ENCODE peak calls at places on chromosomes 2 and 18, in seven cellular contexts. R is HepG2, N is GM12878, Y is A549, V is stomach, O is sigmoid colon, D is ovary. U is an unnamed sample.

GRCh38 chr18:5463390-5463789 is 80.4 kb downstream of the EPB41L3 start:
- DNase-seq in R (no peak), N (no peak), Y (no peak), V (no peak), O (peak), D (no peak), U (peak)

GRCh38 chr2:207078186-207078798 is 87.5 kb downstream of the KLF7 start:
- DNase-seq in R (no peak), N (no peak), Y (no peak), V (no peak), O (no peak), D (no peak), U (no peak)

GRCh38 chr2:225457462-225457861 is 58.0 kb downstream of the NYAP2 start:
- DNase-seq in R (no peak), N (no peak), Y (no peak), V (no peak), O (no peak), D (no peak), U (no peak)

GRCh38 chr2:58633576-58634365 is 392.6 kb upstream of the FANCL start:
- DNase-seq in R (peak), N (no peak), Y (peak), V (no peak), O (no peak), D (no peak), U (no peak)

GRCh38 chr2:208074610-208075356 is 49.5 kb upstream of the PLEKHM3 start:
- DNase-seq in R (no peak), N (no peak), Y (no peak), V (no peak), O (no peak), D (no peak), U (no peak)

GRCh38 chr2:177429688-177430325 is 37.2 kb downstream of the AGPS start:
- DNase-seq in R (no peak), N (no peak), Y (no peak), V (no peak), O (no peak), D (no peak), U (no peak)

GRCh38 chr2:43201497-43201896 is 24.9 kb downstream of the ZFP36L2 start:
- DNase-seq in R (no peak), N (no peak), Y (no peak), V (no peak), O (no peak), D (no peak), U (no peak)

GRCh38 chr2:107588181-107588580 is 238.5 kb upstream of the RGPD4 start:
- DNase-seq in R (no peak), N (no peak), Y (no peak), V (no peak), O (no peak), D (no peak), U (no peak)

GRCh38 chr18:2518473-2518872 is 52.8 kb downstream of the METTL4 start:
- DNase-seq in R (no peak), N (no peak), Y (no peak), V (no peak), O (no peak), D (no peak), U (no peak)

GRCh38 chr2:108928660-108929377 is 60.2 kb downstream of the EDAR start:
- DNase-seq in R (no peak), N (no peak), Y (no peak), V (no peak), O (no peak), D (no peak), U (no peak)

GRCh38 chr2:224951723-224952481 is 90.4 kb downstream of the DOCK10 start:
- DNase-seq in R (no peak), N (no peak), Y (no peak), V (no peak), O (no peak), D (no peak), U (no peak)

GRCh38 chr2:66805136-66805535 is 370.2 kb downstream of the MEIS1 start:
- DNase-seq in R (no peak), N (no peak), Y (no peak), V (no peak), O (peak), D (no peak), U (no peak)

GRCh38 chr2:177352441-177353070 is 40.0 kb upstream of the AGPS start:
- DNase-seq in R (no peak), N (no peak), Y (no peak), V (no peak), O (no peak), D (no peak), U (peak)

GRCh38 chr2:210954508-210954907 is 398.1 kb downstream of the CPS1 start:
- DNase-seq in R (no peak), N (no peak), Y (no peak), V (no peak), O (no peak), D (no peak), U (no peak)

GRCh38 chr18:45252474-45252873 is 362.8 kb upstream of the SLC14A2 start:
- DNase-seq in R (no peak), N (no peak), Y (no peak), V (no peak), O (no peak), D (no peak), U (no peak)

GRCh38 chr18:22250591-22250996 is 81.2 kb downstream of the GATA6 start:
- DNase-seq in R (no peak), N (no peak), Y (no peak), V (peak), O (no peak), D (no peak), U (no peak)

DNA sequence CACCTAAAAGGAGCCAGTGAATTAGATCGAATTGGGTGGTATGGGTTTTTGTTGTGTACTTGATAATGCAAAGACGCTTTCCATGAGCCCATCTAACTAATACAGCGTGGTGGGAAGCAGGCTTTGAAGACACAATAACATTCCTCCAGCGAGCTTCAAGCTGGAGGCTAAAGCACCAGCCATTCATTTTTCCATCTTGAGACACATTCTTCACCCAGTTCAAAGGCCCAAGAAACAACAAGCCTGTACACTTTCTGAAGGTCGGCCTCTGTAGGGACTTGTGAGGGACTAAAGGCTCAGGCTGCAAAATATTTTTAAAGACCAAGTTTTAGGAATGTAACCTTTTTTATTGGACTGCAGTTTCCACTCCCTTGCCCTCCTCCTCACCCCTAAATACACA is 18.1 kb downstream of the IRS1 start:
- DNase-seq in R (no peak), N (no peak), Y (no peak), V (no peak), O (no peak), D (no peak), U (no peak)
- H3K27ac ChIP-seq in R (no peak), N (no peak), Y (no peak), V (no peak), O (peak), D (peak), U (no peak)

DNA sequence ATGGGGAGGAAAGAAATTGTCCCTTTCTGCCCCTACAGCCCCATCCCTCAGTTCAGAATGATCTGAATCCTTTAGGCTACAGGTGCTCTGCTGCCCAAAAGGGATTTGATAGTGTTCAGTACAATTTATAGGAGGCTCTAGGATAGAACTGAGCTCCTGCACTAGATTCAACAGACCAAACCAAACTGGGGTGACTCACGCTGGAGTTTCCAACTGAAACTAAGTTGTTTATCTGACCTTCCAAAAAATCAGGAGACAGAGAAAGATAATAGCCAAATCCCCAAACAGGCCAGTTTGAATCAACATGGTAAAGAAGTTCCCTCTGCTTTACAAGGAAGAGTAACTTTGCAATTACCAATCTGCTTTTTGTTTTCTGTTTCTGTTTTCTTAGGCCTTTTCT is 72.7 kb upstream of the MBOAT2 start:
- DNase-seq in R (no peak), N (no peak), Y (no peak), V (no peak), O (no peak), D (no peak), U (no peak)
- TF ChIP-seq EP300 in R (no peak), N (no peak), Y (no peak), V (no peak), O (no peak), D (no peak), U (no peak)

GRCh38 chr2:121049921-121050585 is 234.9 kb downstream of the TFCP2L1 start:
- DNase-seq in R (no peak), N (no peak), Y (no peak), V (no peak), O (no peak), D (no peak), U (no peak)
- H3K27ac ChIP-seq in R (no peak), N (no peak), Y (no peak), V (no peak), O (no peak), D (no peak), U (no peak)

DNA sequence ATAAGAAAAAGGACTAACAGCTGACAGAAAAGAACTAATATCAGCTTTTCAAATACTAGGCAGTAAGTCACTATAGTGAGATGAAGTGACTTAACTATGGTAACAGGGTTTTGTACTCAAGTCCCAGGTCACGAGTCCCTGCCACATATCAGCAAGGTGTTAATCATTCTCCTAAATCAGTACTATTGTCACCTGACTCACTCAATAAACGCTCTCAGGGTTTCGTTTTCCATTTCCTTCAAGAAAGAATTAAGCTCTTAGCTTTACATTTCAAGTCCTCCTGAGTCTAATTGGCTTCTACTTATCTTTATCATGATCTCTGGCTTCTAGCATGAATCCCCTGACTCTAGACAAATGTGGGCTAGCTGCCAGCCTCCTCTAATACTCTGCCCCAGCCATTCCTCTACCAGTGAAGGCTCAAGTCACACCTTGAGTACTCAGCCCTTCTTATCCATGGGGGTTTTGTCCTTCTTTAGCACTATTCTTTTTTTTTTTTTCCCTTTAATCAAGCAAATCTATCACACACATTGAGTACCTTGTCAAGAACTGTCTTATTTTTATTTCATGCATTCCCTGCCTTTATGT is 20.1 kb downstream of the BUB1 start:
- DNase-seq in R (no peak), N (no peak), Y (no peak), V (peak), O (no peak), D (no peak), U (no peak)
- TF ChIP-seq EP300 in R (no peak), N (no peak), Y (no peak), V (no peak), O (no peak), D (no peak), U (peak)

GRCh38 chr2:88481937-88482336 is 29.4 kb upstream of the FOXI3 start:
- DNase-seq in R (no peak), N (no peak), Y (no peak), V (no peak), O (no peak), D (no peak), U (peak)
- H3K27ac ChIP-seq in R (no peak), N (no peak), Y (no peak), V (no peak), O (no peak), D (no peak), U (no peak)

GRCh38 chr2:186927185-186927866 is 78.4 kb upstream of the ZSWIM2 start:
- DNase-seq in R (no peak), N (no peak), Y (no peak), V (no peak), O (no peak), D (no peak), U (no peak)
- TF ChIP-seq EP300 in R (no peak), N (no peak), Y (no peak), V (no peak), O (no peak), D (no peak), U (no peak)

GRCh38 chr2:62197609-62198236 is 1.8 kb downstream of the B3GNT2 start:
- DNase-seq in R (no peak), N (no peak), Y (peak), V (peak), O (no peak), D (no peak), U (peak)

GRCh38 chr2:62195421-62196277 is at the start of gene B3GNT2:
- DNase-seq in R (peak), N (no peak), Y (peak), V (peak), O (peak), D (peak), U (peak)

GRCh38 chr2:62196278-62196901 is 475 bp downstream of the B3GNT2 start:
- DNase-seq in R (peak), N (no peak), Y (peak), V (peak), O (peak), D (peak), U (peak)

GRCh38 chr2:62198237-62198633 is 2.3 kb downstream of the B3GNT2 start:
- DNase-seq in R (no peak), N (no peak), Y (no peak), V (no peak), O (no peak), D (no peak), U (no peak)

DNA sequence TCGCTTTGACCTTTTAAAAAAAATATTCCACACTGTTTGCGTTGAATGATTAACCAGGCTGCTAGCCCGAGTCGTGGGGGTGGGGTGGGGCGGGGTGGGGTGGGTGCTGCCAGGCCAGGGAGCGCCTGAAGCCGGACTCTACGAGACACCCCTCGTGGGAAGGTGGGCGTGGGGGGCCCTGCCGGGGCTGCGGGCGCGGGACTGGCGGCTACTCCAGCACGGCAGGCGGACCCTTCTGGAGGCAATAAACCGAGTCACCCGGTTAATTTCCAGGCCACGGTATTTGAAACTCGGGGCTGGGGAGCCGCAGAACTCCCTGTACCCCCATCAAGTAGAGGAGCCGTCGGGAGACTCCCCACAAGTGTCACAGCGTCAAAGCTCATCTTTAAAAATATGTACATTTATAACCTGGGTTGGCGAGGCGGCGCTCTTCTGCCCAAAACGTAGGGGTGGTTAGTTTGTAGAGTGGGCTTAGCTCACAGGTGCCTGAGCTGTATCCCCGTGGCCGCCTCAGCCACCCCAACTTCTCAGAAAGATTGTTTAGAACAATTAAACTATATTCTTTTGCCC is 1.2 kb downstream of the B3GNT2 start:
- DNase-seq in R (peak), N (no peak), Y (peak), V (no peak), O (no peak), D (no peak), U (peak)
- H3K27ac ChIP-seq in R (peak), N (peak), Y (peak), V (peak), O (peak), D (no peak), U (peak)

GRCh38 chr2:48122166-48122565 is 215.9 kb upstream of the FBXO11 start:
- DNase-seq in R (no peak), N (no peak), Y (no peak), V (no peak), O (no peak), D (no peak), U (no peak)

GRCh38 chr2:48124592-48124991 is 218.3 kb upstream of the FBXO11 start:
- DNase-seq in R (no peak), N (no peak), Y (no peak), V (no peak), O (no peak), D (no peak), U (no peak)

GRCh38 chr2:48120112-48120511 is 213.8 kb upstream of the FBXO11 start:
- DNase-seq in R (peak), N (no peak), Y (no peak), V (no peak), O (no peak), D (no peak), U (no peak)

GRCh38 chr2:48118895-48119294 is 212.6 kb upstream of the FBXO11 start:
- DNase-seq in R (no peak), N (no peak), Y (no peak), V (no peak), O (no peak), D (no peak), U (no peak)

GRCh38 chr2:48120759-48121242 is 214.5 kb upstream of the FBXO11 start:
- DNase-seq in R (no peak), N (no peak), Y (no peak), V (no peak), O (no peak), D (no peak), U (no peak)
- TF ChIP-seq EP300 in R (no peak), N (no peak), Y (no peak), V (no peak), O (no peak), D (no peak), U (peak)

U was measured in upper lobe of left lung.